ENCODE peak calls at places on chromosomes 1 and 21, in four cellular contexts. M is occipital lobe, U is sigmoid colon, Y is EL. T is an unnamed sample.

GRCh38 chr1:110120960-110121561 is 8.8 kb downstream of the UBL4B start:
- DNase-seq in U (peak), M (no peak), Y (no peak), T (no peak)

GRCh38 chr1:207214453-207214852 is 107.0 kb upstream of the CD55 start:
- DNase-seq in M (no peak), Y (no peak), U (no peak), T (no peak)

GRCh38 chr1:233025156-233025555 is 74.7 kb downstream of the NTPCR start:
- DNase-seq in U (no peak), M (no peak), Y (peak), T (peak)

GRCh38 chr1:172673761-172674160 is 14.9 kb downstream of the FASLG start:
- DNase-seq in Y (peak), U (no peak), M (no peak), T (peak)

GRCh38 chr1:46444466-46444865 is 45.2 kb upstream of the DMBX1 start:
- DNase-seq in U (no peak), Y (no peak), M (no peak), T (no peak)

GRCh38 chr1:156490401-156491032 is 10.1 kb downstream of the MEF2D start:
- DNase-seq in Y (peak), M (no peak), U (no peak), T (no peak)

GRCh38 chr1:32470991-32471694 is 6.3 kb downstream of the ZBTB8B start:
- DNase-seq in U (no peak), Y (no peak), M (no peak), T (no peak)

GRCh38 chr1:2156866-2157265 is 37.7 kb downstream of the FAAP20 start:
- DNase-seq in Y (no peak), M (no peak), U (no peak), T (no peak)

GRCh38 chr1:214233856-214234634 is 46.9 kb upstream of the SMYD2 start:
- DNase-seq in Y (no peak), M (no peak), U (no peak), T (no peak)

GRCh38 chr1:88661188-88661587 is 22.9 kb upstream of the PKN2 start:
- DNase-seq in U (no peak), M (no peak), Y (no peak), T (no peak)

GRCh38 chr21:36974851-36975192 is 8.4 kb upstream of the HLCS start:
- DNase-seq in M (no peak), U (no peak), Y (no peak), T (no peak)

GRCh38 chr21:38913120-38913975 is 107.6 kb downstream of the ETS2 start:
- DNase-seq in Y (peak), U (peak), M (peak), T (peak)

GRCh38 chr21:19844334-19844733 is 1153.9 kb upstream of the NCAM2 start:
- DNase-seq in M (no peak), Y (no peak), U (no peak), T (no peak)

GRCh38 chr1:206727981-206728380 is 42.6 kb upstream of the IL19 start:
- DNase-seq in U (no peak), Y (no peak), M (no peak), T (no peak)

GRCh38 chr1:184350573-184350972 is 36.3 kb upstream of the C1orf21 start:
- DNase-seq in M (no peak), U (no peak), Y (no peak), T (no peak)

GRCh38 chr1:115595279-115596079 is 46.3 kb upstream of the VANGL1 start:
- DNase-seq in U (peak), Y (peak), M (peak), T (peak)

GRCh38 chr1:214332950-214333798 is 52.2 kb downstream of the SMYD2 start:
- DNase-seq in U (peak), M (peak), Y (peak), T (peak)

GRCh38 chr1:21586926-21587601 is 77.8 kb downstream of the ALPL start:
- DNase-seq in U (no peak), Y (peak), M (peak), T (peak)

GRCh38 chr1:192010406-192010805 is 147.9 kb upstream of the RGS18 start:
- DNase-seq in M (no peak), U (no peak), Y (no peak), T (peak)

GRCh38 chr1:145992502-145992936 is 3.9 kb downstream of the TXNIP start:
- DNase-seq in U (peak), M (no peak), Y (no peak), T (no peak)

GRCh38 chr1:41517039-41517438 is 32.6 kb upstream of the EDN2 start:
- DNase-seq in Y (no peak), M (no peak), U (no peak), T (no peak)

GRCh38 chr1:224747578-224747977 is 131.5 kb downstream of the CNIH3 start:
- DNase-seq in U (no peak), M (no peak), Y (peak), T (peak)

GRCh38 chr1:15472595-15472994 is 3.3 kb upstream of the CELA2B start:
- DNase-seq in M (no peak), U (no peak), Y (no peak), T (no peak)

GRCh38 chr21:45344576-45344975 is 56.9 kb upstream of the POFUT2 start:
- DNase-seq in Y (no peak), M (no peak), U (no peak), T (no peak)

T was measured in IMR-90.